ENCODE peak calls at places on chromosomes 11 and 22, in seven cellular contexts. Z, D, U, E, Y, M and S are unnamed samples.

GRCh38 chr22:23065069-23065451 is 5.3 kb upstream of the GNAZ start:
- DNase-seq in Z (no peak), M (no peak), E (peak; percentile 43), Y (no peak), U (no peak), D (peak; percentile 9), S (no peak)

GRCh38 chr11:18540207-18541009 is 13.7 kb upstream of the TSG101 start:
- DNase-seq in Y (no peak), E (no peak), U (peak; percentile 31), D (no peak), Z (no peak), M (no peak), S (no peak)

GRCh38 chr22:20779813-20780148 is 5.9 kb downstream of the SERPIND1 start:
- DNase-seq in M (no peak), D (no peak), U (no peak), Z (no peak), Y (no peak), E (no peak), S (peak; percentile 28)

GRCh38 chr11:131682373-131683015 is 312.1 kb downstream of the NTM start:
- DNase-seq in E (no peak), D (no peak), M (no peak), Z (no peak), Y (no peak), U (no peak), S (no peak)

GRCh38 chr11:74321487-74322188 is 10.2 kb upstream of the P4HA3 start:
- DNase-seq in M (peak; percentile 38), Z (no peak), U (peak; percentile 59), Y (no peak), E (no peak), D (no peak), S (no peak)

GRCh38 chr22:45578524-45579147 is 76.0 kb downstream of the FBLN1 start:
- DNase-seq in D (no peak), M (no peak), U (no peak), E (peak; percentile 64), Z (no peak), Y (no peak), S (no peak)

GRCh38 chr11:108766596-108767173 is 101.8 kb downstream of the DDX10 start:
- DNase-seq in Z (no peak), E (no peak), D (no peak), U (no peak), M (no peak), Y (no peak), S (no peak)

GRCh38 chr22:24707477-24707816 is 67.1 kb downstream of the PIWIL3 start:
- DNase-seq in Z (no peak), D (no peak), M (no peak), Y (no peak), E (no peak), U (peak; percentile 46), S (no peak)

GRCh38 chr11:114399490-114399889 is 821 bp downstream of the C11orf71 start:
- DNase-seq in Z (no peak), M (no peak), Y (no peak), E (no peak), U (peak; percentile 38), D (no peak), S (no peak)

GRCh38 chr11:93238956-93239355 is 41.2 kb upstream of the SLC36A4 start:
- DNase-seq in Z (no peak), E (no peak), Y (no peak), U (no peak), M (no peak), D (no peak), S (no peak)

GRCh38 chr11:113289341-113290187 is 24.8 kb upstream of the TTC12 start:
- DNase-seq in E (peak; percentile 90), D (peak; percentile 63), U (peak; percentile 58), Z (peak; percentile 46), Y (peak; percentile 61), M (peak; percentile 62), S (peak; percentile 57)

GRCh38 chr11:31236052-31236652 is 133.4 kb downstream of the DCDC1 start:
- DNase-seq in U (no peak), Z (no peak), M (no peak), E (no peak), Y (no peak), D (no peak), S (no peak)

GRCh38 chr11:109521571-109522086 is 99.6 kb downstream of the C11orf87 start:
- DNase-seq in M (no peak), D (no peak), U (no peak), Y (no peak), E (no peak), Z (no peak), S (no peak)

GRCh38 chr11:112881461-112881860 is 79.8 kb upstream of the NCAM1 start:
- DNase-seq in E (no peak), Y (peak; percentile 25), M (peak; percentile 65), D (peak; percentile 68), U (peak; percentile 20), Z (no peak), S (peak; percentile 56)

GRCh38 chr22:43351966-43352345 is 8.8 kb upstream of the SCUBE1 start:
- DNase-seq in M (no peak), D (no peak), U (no peak), E (peak; percentile 30), Y (no peak), Z (no peak), S (no peak)

GRCh38 chr22:21816787-21817496 is 50.5 kb downstream of the MAPK1 start:
- DNase-seq in U (peak; percentile 87), D (no peak), M (no peak), Z (peak; percentile 46), Y (peak; percentile 48), E (no peak), S (peak; percentile 54)

GRCh38 chr11:15106201-15106965 is 8.3 kb upstream of the INSC start:
- DNase-seq in M (no peak), U (peak; percentile 8), Z (no peak), Y (no peak), E (no peak), D (no peak), S (peak; percentile 58)

GRCh38 chr11:21654091-21654490 is 538.8 kb upstream of the ANO5 start:
- DNase-seq in D (no peak), Z (no peak), U (no peak), M (no peak), E (no peak), Y (no peak), S (no peak)

GRCh38 chr11:93444671-93445073 is 98.5 kb downstream of the SMCO4 start:
- DNase-seq in E (no peak), U (peak; percentile 68), M (peak; percentile 21), D (no peak), Y (no peak), Z (no peak), S (no peak)

GRCh38 chr11:1479678-1480118 is 6.9 kb downstream of the MOB2 start:
- DNase-seq in M (no peak), E (peak; percentile 37), D (peak; percentile 10), Y (no peak), U (no peak), Z (no peak), S (no peak)

GRCh38 chr11:65502852-65503603 is 4.2 kb downstream of the MALAT1 start:
- DNase-seq in E (no peak), U (peak; percentile 73), Z (no peak), D (no peak), M (no peak), Y (no peak), S (no peak)

GRCh38 chr11:95097209-95097608 is 7.6 kb downstream of the ENDOD1 start:
- DNase-seq in Y (no peak), U (no peak), M (no peak), Z (no peak), D (no peak), E (no peak), S (no peak)

GRCh38 chr11:119084663-119085522 is at the start of gene HMBS:
- DNase-seq in Z (peak; percentile 88), M (peak; percentile 93), E (peak; percentile 98), U (peak; percentile 98), Y (peak; percentile 78), D (peak; percentile 96), S (peak; percentile 72)
- TF ChIP-seq POLR2A in Z (peak; percentile 90), M (peak; percentile 45), E (no peak), U (peak; percentile 92), Y (peak; percentile 75), D (no peak), S (peak; percentile 65)

GRCh38 chr11:60378359-60378758 is at the start of gene MS4A7:
- DNase-seq in U (no peak), M (no peak), D (no peak), Y (no peak), E (peak; percentile 88), Z (peak; percentile 42), S (no peak)
- TF ChIP-seq POLR2A in U (no peak), M (no peak), D (no peak), Y (no peak), E (no peak), Z (no peak), S (no peak)

GRCh38 chr11:64244966-64245365 is 1.8 kb downstream of the PPP1R14B start:
- DNase-seq in U (no peak), E (peak; percentile 78), M (no peak), D (no peak), Z (no peak), Y (no peak), S (no peak)

GRCh38 chr11:64246874-64247728 is at the start of gene PPP1R14B:
- DNase-seq in D (peak; percentile 87), Z (peak; percentile 85), U (peak; percentile 93), E (peak; percentile 96), M (peak; percentile 88), Y (peak; percentile 84), S (no peak)

GRCh38 chr11:64245401-64245796 is 1.3 kb downstream of the PPP1R14B start:
- DNase-seq in Z (no peak), U (no peak), M (peak; percentile 80), E (peak; percentile 90), D (no peak), Y (no peak), S (no peak)

GRCh38 chr11:64244107-64244506 is 2.6 kb downstream of the PPP1R14B start:
- DNase-seq in D (no peak), U (peak; percentile 36), M (no peak), E (no peak), Z (no peak), Y (no peak), S (no peak)

DNA sequence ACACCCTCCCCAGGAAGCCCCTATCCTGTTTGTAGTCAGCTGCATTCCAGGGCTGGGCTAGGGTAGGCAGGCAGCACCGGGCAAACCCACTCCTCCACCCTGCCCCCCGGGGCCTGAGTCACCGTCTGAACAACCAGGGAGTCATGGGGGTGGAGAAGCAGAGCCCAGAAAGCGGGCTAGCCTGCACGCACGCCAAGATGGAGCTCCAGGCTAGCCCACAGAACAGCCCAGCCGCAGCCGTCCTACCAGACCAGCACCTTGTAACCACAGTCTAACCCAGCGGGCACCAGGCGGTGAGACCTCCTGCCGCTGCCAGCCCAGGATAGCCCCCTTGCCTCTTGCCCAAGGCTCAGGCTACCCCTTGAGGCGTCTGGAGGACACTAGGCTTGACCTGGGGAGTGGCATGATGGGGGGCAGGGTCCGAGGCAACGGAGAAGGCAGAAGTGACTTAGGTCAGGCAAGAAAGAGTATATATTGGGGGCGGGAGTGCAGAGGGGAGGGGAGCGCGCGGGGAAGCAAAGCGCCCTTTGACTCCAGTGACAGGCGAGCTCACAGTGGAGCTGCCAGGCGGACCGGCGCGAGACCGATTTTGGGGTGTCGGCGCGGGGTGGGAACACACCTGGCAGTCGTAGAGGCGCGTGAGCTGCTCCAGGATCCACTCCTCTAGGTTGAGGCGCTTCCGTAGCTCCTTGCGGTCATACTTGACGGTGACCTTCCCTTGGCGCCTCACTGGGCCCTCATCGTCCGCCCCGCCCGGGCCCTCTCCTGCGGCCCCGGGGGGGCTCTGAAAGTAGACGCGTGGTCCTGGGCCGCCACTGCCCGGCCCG is 733 bp downstream of the PPP1R14B start:
- DNase-seq in U (peak; percentile 85), Z (no peak), Y (peak; percentile 88), E (peak; percentile 89), M (peak; percentile 80), D (peak; percentile 73), S (no peak)
- TF ChIP-seq POLR2A in U (peak; percentile 77), Z (peak; percentile 23), Y (peak; percentile 92), E (no peak), M (peak; percentile 75), D (no peak), S (peak; percentile 94)

GRCh38 chr22:35563211-35563610 is 22.6 kb downstream of the RASD2 start:
- DNase-seq in Z (no peak), Y (no peak), M (no peak), E (no peak), D (no peak), U (no peak), S (no peak)
- TF ChIP-seq POLR2A in Z (no peak), Y (no peak), M (no peak), E (no peak), D (no peak), U (no peak), S (no peak)